ENCODE peak calls at places on chromosomes 12 and 14, in five cellular contexts. K, L, P, U and W are unnamed samples.

GRCh38 chr14:65927871-65928270 is 515.3 kb downstream of the FUT8 start:
- DNase-seq in P (no peak), U (no peak), K (no peak), L (no peak), W (no peak)

GRCh38 chr12:4133029-4133428 is 140.5 kb upstream of the CCND2 start:
- DNase-seq in P (no peak), L (no peak), K (no peak), U (no peak), W (no peak)

GRCh38 chr14:30914812-30915211 is 40.5 kb downstream of the COCH start:
- DNase-seq in K (no peak), U (no peak), L (no peak), P (no peak), W (no peak)

GRCh38 chr12:13165578-13166120 is 30.9 kb upstream of the EMP1 start:
- DNase-seq in P (peak), L (peak), K (peak), U (no peak), W (peak)

GRCh38 chr12:119869720-119870119 is 7.4 kb downstream of the CIT start:
- DNase-seq in U (peak), K (no peak), P (no peak), L (peak), W (peak)

GRCh38 chr14:70885343-70886014 is 21.8 kb upstream of the PCNX1 start:
- DNase-seq in K (no peak), U (no peak), P (no peak), L (no peak), W (no peak)

GRCh38 chr12:109736552-109737108 is 23.0 kb downstream of the FAM222A start:
- DNase-seq in U (no peak), P (peak), K (no peak), L (peak), W (peak)

GRCh38 chr12:9761407-9761736 is 671 bp upstream of the CD69 start:
- DNase-seq in P (no peak), K (no peak), U (no peak), L (no peak), W (no peak)

GRCh38 chr14:38098074-38098846 is 109.4 kb upstream of the SSTR1 start:
- DNase-seq in K (no peak), U (peak), P (no peak), L (peak), W (no peak)

GRCh38 chr12:27467641-27468040 is 21.1 kb downstream of the SMCO2 start:
- DNase-seq in P (no peak), K (no peak), U (no peak), L (no peak), W (no peak)

GRCh38 chr12:67827820-67828383 is 161.3 kb upstream of the IFNG-AS1 start:
- DNase-seq in U (peak), K (no peak), L (peak), P (no peak), W (no peak)

GRCh38 chr12:108666326-108666995 is 32.8 kb upstream of the SELPLG start:
- DNase-seq in L (peak), U (no peak), P (no peak), K (no peak), W (no peak)

GRCh38 chr12:116302200-116303075 is 24.9 kb upstream of the MED13L start:
- DNase-seq in P (no peak), L (no peak), K (no peak), U (no peak), W (no peak)

GRCh38 chr12:104443008-104443407 is 13.7 kb upstream of the CHST11 start:
- DNase-seq in K (no peak), P (no peak), U (no peak), L (no peak), W (no peak)

GRCh38 chr14:94675036-94675435 is 62.8 kb downstream of the SERPINA3 start:
- DNase-seq in U (no peak), P (no peak), K (no peak), L (no peak), W (no peak)

GRCh38 chr12:83016226-83016835 is 329.6 kb downstream of the TMTC2 start:
- DNase-seq in L (peak), P (no peak), U (peak), K (no peak), W (no peak)

GRCh38 chr14:80973918-80974317 is 18.5 kb downstream of the TSHR start:
- DNase-seq in L (peak), P (no peak), K (no peak), U (no peak), W (no peak)

GRCh38 chr12:132432126-132432525 is 57.8 kb upstream of the FBRSL1 start:
- DNase-seq in U (no peak), P (no peak), L (no peak), K (no peak), W (no peak)

GRCh38 chr12:123140675-123141614 is 9.9 kb downstream of the PITPNM2 start:
- DNase-seq in L (no peak), K (no peak), U (no peak), P (no peak), W (peak)

GRCh38 chr14:64040044-64040443 is 187.2 kb downstream of the SYNE2 start:
- DNase-seq in P (no peak), U (peak), L (peak), K (no peak), W (no peak)

GRCh38 chr12:124675881-124676688 is 108.7 kb upstream of the NCOR2 start:
- DNase-seq in U (no peak), L (peak), K (no peak), P (no peak), W (no peak)

GRCh38 chr12:45613306-45613705 is 116.2 kb upstream of the ARID2 start:
- DNase-seq in U (no peak), P (no peak), K (no peak), L (peak), W (no peak)

GRCh38 chr12:120167529-120168095 is 26.9 kb downstream of the GCN1 start:
- DNase-seq in L (peak), P (no peak), K (no peak), U (no peak), W (no peak)

GRCh38 chr14:29098625-29099024 is 332.0 kb downstream of the FOXG1 start:
- DNase-seq in K (no peak), U (no peak), L (no peak), P (no peak), W (no peak)

GRCh38 chr14:99131632-99132271 is 140.2 kb downstream of the BCL11B start:
- DNase-seq in K (no peak), U (no peak), L (no peak), P (peak), W (peak)

GRCh38 chr14:94129111-94129757 is at the start of gene IFI27L2:
- DNase-seq in L (peak), P (peak), K (no peak), U (no peak), W (peak)

GRCh38 chr14:73774244-73774575 is 60.0 kb upstream of the PNMA1 start:
- DNase-seq in K (no peak), U (no peak), L (no peak), P (no peak), W (no peak)

GRCh38 chr14:72665259-72665658 is 228.6 kb downstream of the DPF3 start:
- DNase-seq in U (peak), P (no peak), K (no peak), L (peak), W (no peak)

GRCh38 chr12:122072031-122072970 is 6.3 kb upstream of the MLXIP start:
- DNase-seq in K (peak), P (no peak), U (peak), L (peak), W (peak)
- H3K4me3 ChIP-seq in K (no peak), P (no peak), U (no peak), L (no peak), W (no peak)

DNA sequence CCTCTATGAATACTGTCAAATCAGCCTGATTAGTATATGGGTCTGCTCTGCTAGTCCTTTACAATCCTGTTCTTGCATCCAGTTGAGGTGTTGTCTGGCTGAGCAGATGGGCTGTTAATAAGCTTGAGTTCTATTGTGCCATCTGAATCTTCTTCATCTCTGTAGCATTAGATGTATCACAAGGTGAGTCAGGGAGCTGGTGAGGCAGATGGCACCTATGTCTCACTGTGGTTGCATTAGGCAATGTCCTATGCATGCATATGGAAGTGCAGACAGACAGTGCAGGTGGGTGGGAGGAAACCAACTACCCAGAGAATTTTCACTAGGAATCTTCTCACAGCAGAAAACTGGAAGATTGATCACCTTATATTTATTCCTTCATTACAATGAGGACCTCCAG is 165.7 kb upstream of the STXBP6 start:
- DNase-seq in K (no peak), L (no peak), U (no peak), P (no peak), W (no peak)
- TF ChIP-seq CTCF in K (no peak), L (no peak), U (no peak), P (no peak), W (no peak)

DNA sequence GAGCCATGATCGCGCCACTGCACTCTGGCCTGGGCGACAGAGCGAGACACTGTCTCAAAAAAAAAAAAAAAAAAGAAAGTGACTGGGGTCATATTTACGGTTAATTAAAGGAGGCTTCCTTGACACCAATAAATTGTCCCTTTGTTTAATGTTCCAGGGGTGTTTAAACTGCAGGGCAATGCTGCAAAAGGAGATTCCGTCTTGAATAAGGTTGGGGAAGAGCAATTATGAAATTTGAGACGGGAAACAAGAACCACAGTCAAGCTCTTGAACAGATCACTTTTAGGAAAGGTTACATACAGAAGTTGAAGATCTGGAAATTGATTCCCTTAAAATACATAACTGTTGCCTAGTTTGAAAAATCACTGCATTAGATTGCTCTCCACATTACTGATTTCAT is 292.9 kb downstream of the DAD1 start:
- DNase-seq in L (no peak), K (peak), P (no peak), U (no peak), W (no peak)
- H3K4me3 ChIP-seq in L (no peak), K (no peak), P (no peak), U (no peak), W (no peak)

GRCh38 chr12:54134395-54134794 is 54.4 kb downstream of the SMUG1 start:
- DNase-seq in L (no peak), P (no peak), U (no peak), K (no peak), W (no peak)

GRCh38 chr12:54132979-54133378 is 55.8 kb downstream of the SMUG1 start:
- DNase-seq in P (no peak), L (no peak), K (no peak), U (no peak), W (no peak)

GRCh38 chr12:54135621-54136027 is 53.2 kb downstream of the SMUG1 start:
- DNase-seq in K (peak), P (no peak), L (peak), U (no peak), W (no peak)

GRCh38 chr12:54133663-54134375 is 55.0 kb downstream of the SMUG1 start:
- DNase-seq in U (no peak), K (no peak), P (no peak), L (no peak), W (no peak)

GRCh38 chr12:54134850-54135249 is 53.9 kb downstream of the SMUG1 start:
- DNase-seq in L (no peak), K (peak), P (no peak), U (no peak), W (no peak)
- TF ChIP-seq CTCF in L (no peak), K (peak), P (no peak), U (no peak), W (no peak)

GRCh38 chr12:53618340-53618739 is 7.8 kb downstream of the ATF7 start:
- DNase-seq in P (no peak), L (no peak), U (no peak), K (no peak), W (no peak)
- H3K4me3 ChIP-seq in P (peak), L (peak), U (peak), K (peak), W (no peak)

GRCh38 chr14:77950371-77950770 is 150.5 kb downstream of the ADCK1 start:
- DNase-seq in K (no peak), P (no peak), L (peak), U (no peak), W (no peak)
- TF ChIP-seq CTCF in K (no peak), P (no peak), L (no peak), U (no peak), W (no peak)

DNA sequence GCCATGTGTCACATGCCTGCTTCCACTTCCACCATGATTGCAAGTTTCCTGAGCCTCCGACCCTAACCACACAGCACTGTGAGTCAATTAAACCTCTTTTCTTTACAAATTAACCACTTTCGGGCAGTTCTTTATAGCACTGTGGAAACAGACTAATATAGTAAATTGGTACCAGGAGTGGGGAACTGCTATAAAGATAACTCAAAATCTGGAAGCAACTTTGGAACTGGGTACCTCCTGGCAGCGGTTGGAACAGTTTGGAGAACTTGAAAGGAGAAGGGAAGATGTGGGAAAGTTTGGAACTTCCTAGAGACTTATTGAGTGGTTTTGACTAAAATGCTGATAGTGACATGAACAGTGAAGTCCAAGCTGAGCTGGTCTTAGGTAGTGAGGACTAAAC is 436.1 kb downstream of the TMEM121 start:
- DNase-seq in U (no peak), K (no peak), P (no peak), L (no peak), W (peak)
- H3K4me3 ChIP-seq in U (no peak), K (no peak), P (no peak), L (no peak), W (no peak)